ENCODE peak calls at places on chromosomes 11 and 22, in eight cellular contexts. X, I, D, V, E, K, S and U are unnamed samples.

GRCh38 chr11:42093541-42093940 is 634.1 kb upstream of the LRRC4C start:
- DNase-seq in X (no peak), I (no peak), D (no peak), V (no peak), E (no peak), K (no peak), S (no peak), U (no peak)

GRCh38 chr11:44969853-44970252 is 19.2 kb upstream of the TP53I11 start:
- DNase-seq in X (no peak), I (no peak), D (no peak), V (no peak), E (no peak), K (no peak), S (no peak), U (no peak)

GRCh38 chr22:30453731-30454510 is 17.9 kb downstream of the SEC14L3 start:
- DNase-seq in X (peak), I (no peak), D (no peak), V (no peak), E (no peak), K (no peak), S (peak), U (peak)

GRCh38 chr22:47382164-47382890 is 619.9 kb downstream of the TBC1D22A start:
- DNase-seq in X (no peak), I (no peak), D (no peak), V (peak), E (no peak), K (no peak), S (no peak), U (no peak)

GRCh38 chr22:27129266-27129665 is 471.9 kb downstream of the MIAT start:
- DNase-seq in X (no peak), I (no peak), D (no peak), V (no peak), E (no peak), K (peak), S (no peak), U (peak)

GRCh38 chr22:20810645-20811044 is 36.7 kb downstream of the SERPIND1 start:
- DNase-seq in X (no peak), I (no peak), D (no peak), V (no peak), E (no peak), K (no peak), S (no peak), U (no peak)

GRCh38 chr11:14341968-14342367 is 17.0 kb downstream of the RRAS2 start:
- DNase-seq in X (no peak), I (no peak), D (no peak), V (no peak), E (no peak), K (no peak), S (no peak), U (no peak)

GRCh38 chr22:30423296-30423958 is 2.1 kb upstream of the MTFP1 start:
- DNase-seq in X (peak), I (no peak), D (peak), V (no peak), E (no peak), K (no peak), S (no peak), U (no peak)

GRCh38 chr22:20130739-20131592 is 638 bp upstream of the ZDHHC8 start:
- DNase-seq in X (peak), I (peak), D (peak), V (peak), E (peak), K (peak), S (peak), U (peak)

GRCh38 chr11:87030458-87031054 is 7.2 kb upstream of the TMEM135 start:
- DNase-seq in X (no peak), I (no peak), D (no peak), V (no peak), E (no peak), K (no peak), S (no peak), U (no peak)

GRCh38 chr22:47352920-47353700 is 590.7 kb downstream of the TBC1D22A start:
- DNase-seq in X (no peak), I (no peak), D (peak), V (no peak), E (peak), K (no peak), S (no peak), U (no peak)

GRCh38 chr11:12270215-12270797 is 107.1 kb upstream of the PARVA start:
- DNase-seq in X (no peak), I (no peak), D (no peak), V (no peak), E (no peak), K (no peak), S (no peak), U (no peak)

GRCh38 chr22:41245917-41246499 is 5.3 kb upstream of the CHADL start:
- DNase-seq in X (peak), I (no peak), D (no peak), V (no peak), E (no peak), K (no peak), S (no peak), U (no peak)

GRCh38 chr11:5258543-5259262 is 4.1 kb upstream of the HBG2 start:
- DNase-seq in X (no peak), I (no peak), D (no peak), V (no peak), E (no peak), K (no peak), S (no peak), U (peak)

GRCh38 chr22:30610299-30610698 is 3.3 kb downstream of the TCN2 start:
- DNase-seq in X (no peak), I (no peak), D (peak), V (no peak), E (no peak), K (no peak), S (no peak), U (no peak)

GRCh38 chr11:93500759-93501158 is 42.4 kb downstream of the SMCO4 start:
- DNase-seq in X (peak), I (no peak), D (no peak), V (no peak), E (no peak), K (no peak), S (no peak), U (no peak)

GRCh38 chr11:76604652-76605241 is 65.8 kb downstream of the LRRC32 start:
- DNase-seq in X (no peak), I (no peak), D (peak), V (peak), E (peak), K (peak), S (peak), U (peak)

GRCh38 chr11:73393479-73394415 is 17.5 kb downstream of the RELT start:
- DNase-seq in X (peak), I (peak), D (peak), V (peak), E (peak), K (peak), S (peak), U (peak)

GRCh38 chr11:36012410-36012809 is 68.5 kb downstream of the LDLRAD3 start:
- DNase-seq in X (no peak), I (no peak), D (no peak), V (no peak), E (no peak), K (peak), S (no peak), U (peak)

GRCh38 chr11:62842171-62842717 is 2.9 kb upstream of the WDR74 start:
- DNase-seq in X (peak), I (no peak), D (peak), V (peak), E (peak), K (peak), S (no peak), U (no peak)

GRCh38 chr22:49638788-49639187 is 188.9 kb downstream of the BRD1 start:
- DNase-seq in X (no peak), I (no peak), D (no peak), V (no peak), E (no peak), K (peak), S (no peak), U (peak)

GRCh38 chr11:2721163-2721935 is 21.6 kb upstream of the KCNQ1OT1 start:
- DNase-seq in X (no peak), I (peak), D (no peak), V (no peak), E (no peak), K (no peak), S (no peak), U (no peak)

GRCh38 chr11:61922539-61922938 is 5.2 kb upstream of the RAB3IL1 start:
- DNase-seq in X (peak), I (no peak), D (peak), V (peak), E (peak), K (peak), S (peak), U (no peak)

GRCh38 chr11:19258651-19259230 is 18.0 kb upstream of the E2F8 start:
- DNase-seq in X (no peak), I (no peak), D (no peak), V (no peak), E (no peak), K (no peak), S (no peak), U (no peak)

GRCh38 chr11:34595391-34595790 is 25.5 kb upstream of the EHF start:
- DNase-seq in X (no peak), I (no peak), D (no peak), V (no peak), E (peak), K (no peak), S (no peak), U (no peak)

GRCh38 chr11:65047581-65048422 is 6.8 kb downstream of the SAC3D1 start:
- DNase-seq in X (no peak), I (no peak), D (no peak), V (peak), E (no peak), K (peak), S (no peak), U (no peak)

GRCh38 chr22:39661842-39662676 is 91.5 kb downstream of the CACNA1I start:
- DNase-seq in X (no peak), I (no peak), D (peak), V (no peak), E (peak), K (no peak), S (no peak), U (no peak)

GRCh38 chr11:27313157-27313821 is 49.7 kb downstream of the CCDC34 start:
- DNase-seq in X (no peak), I (no peak), D (no peak), V (no peak), E (no peak), K (no peak), S (peak), U (no peak)

GRCh38 chr11:129249351-129249750 is 57.2 kb upstream of the ARHGAP32 start:
- DNase-seq in X (no peak), I (no peak), D (no peak), V (no peak), E (no peak), K (peak), S (no peak), U (peak)

GRCh38 chr11:11998091-11998781 is 10.2 kb downstream of the DKK3 start:
- DNase-seq in X (no peak), I (no peak), D (no peak), V (no peak), E (no peak), K (peak), S (no peak), U (peak)

GRCh38 chr22:17902960-17903359 is 121.4 kb downstream of the MICAL3 start:
- DNase-seq in X (no peak), I (no peak), D (no peak), V (no peak), E (no peak), K (no peak), S (no peak), U (no peak)

GRCh38 chr11:77127969-77128691 is at the start of gene MYO7A:
- DNase-seq in X (peak), I (peak), D (no peak), V (peak), E (peak), K (no peak), S (peak), U (no peak)

GRCh38 chr11:102608699-102609098 is 16.4 kb downstream of the MMP20 start:
- DNase-seq in X (no peak), I (no peak), D (no peak), V (no peak), E (no peak), K (peak), S (no peak), U (peak)

GRCh38 chr11:28932940-28933339 is 824.8 kb downstream of the METTL15 start:
- DNase-seq in X (no peak), I (no peak), D (no peak), V (no peak), E (no peak), K (no peak), S (no peak), U (no peak)

GRCh38 chr11:62705880-62706831 is 1.1 kb downstream of the BSCL2 start:
- DNase-seq in X (peak), I (peak), D (peak), V (peak), E (peak), K (peak), S (peak), U (peak)

GRCh38 chr11:85869776-85870175 is 14.6 kb downstream of the CCDC83 start:
- DNase-seq in X (no peak), I (no peak), D (no peak), V (no peak), E (no peak), K (no peak), S (no peak), U (no peak)

GRCh38 chr22:31098633-31099110 is 8.7 kb downstream of the SELENOM start:
- DNase-seq in X (no peak), I (no peak), D (no peak), V (no peak), E (peak), K (no peak), S (peak), U (no peak)

DNA sequence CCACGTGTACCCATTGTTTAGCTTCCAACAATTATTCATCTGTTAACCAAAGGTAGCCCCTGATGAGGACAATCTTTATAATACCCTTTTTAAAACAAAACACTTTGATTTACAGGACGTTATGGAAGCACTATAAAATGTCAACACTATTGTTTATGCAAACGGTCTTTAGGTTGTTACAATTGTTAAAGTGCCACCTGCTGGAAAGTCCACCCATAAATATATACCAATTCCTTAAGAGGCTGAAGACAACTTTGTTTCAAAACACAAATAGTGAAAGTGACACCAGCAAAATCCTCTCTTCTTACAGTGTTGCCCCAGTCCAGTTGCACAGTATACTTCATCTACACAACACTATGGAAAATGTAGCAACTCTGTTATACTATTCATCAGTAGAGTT is 68.9 kb upstream of the SLN start:
- DNase-seq in X (no peak), I (no peak), D (no peak), V (no peak), E (no peak), K (no peak), S (no peak), U (peak)
- TF ChIP-seq CTCF in X (peak), I (no peak), D (no peak), V (no peak), E (no peak), K (no peak), S (no peak), U (no peak)

GRCh38 chr11:22634897-22635629 is 9.4 kb upstream of the FANCF start:
- DNase-seq in X (peak), I (no peak), D (no peak), V (no peak), E (no peak), K (peak), S (no peak), U (peak)

GRCh38 chr11:22635689-22636088 is 10.1 kb upstream of the FANCF start:
- DNase-seq in X (no peak), I (no peak), D (no peak), V (no peak), E (no peak), K (no peak), S (no peak), U (no peak)

DNA sequence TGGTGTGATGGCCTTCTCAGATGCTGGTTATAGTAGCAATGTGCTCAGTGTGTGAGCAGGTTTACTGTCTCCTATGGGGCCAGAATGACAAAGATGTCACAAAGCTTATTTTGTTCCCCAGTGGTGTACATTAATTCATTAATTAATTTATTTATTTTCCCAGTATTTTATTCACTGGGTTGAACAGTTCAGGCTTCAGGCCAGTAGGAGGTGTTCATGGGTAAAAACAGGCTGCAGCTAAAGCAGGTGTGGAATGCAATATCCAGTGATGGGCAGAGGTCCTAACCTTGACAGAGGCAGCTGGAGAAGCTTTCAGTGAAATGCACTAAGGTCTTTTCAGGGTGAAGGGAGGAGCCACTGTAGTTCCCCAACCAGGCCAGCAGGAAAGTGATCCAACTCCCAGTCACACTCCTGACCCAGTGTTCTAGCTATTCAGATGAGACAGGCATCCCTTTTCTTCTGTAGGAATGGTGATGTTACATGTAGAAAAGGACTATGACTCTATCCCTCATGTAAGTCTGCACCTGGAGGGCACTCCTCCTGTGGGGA is 7.8 kb upstream of the FANCF start:
- DNase-seq in X (no peak), I (no peak), D (no peak), V (no peak), E (no peak), K (no peak), S (no peak), U (no peak)
- TF ChIP-seq CTCF in X (no peak), I (peak), D (no peak), V (no peak), E (no peak), K (no peak), S (no peak), U (no peak)

DNA sequence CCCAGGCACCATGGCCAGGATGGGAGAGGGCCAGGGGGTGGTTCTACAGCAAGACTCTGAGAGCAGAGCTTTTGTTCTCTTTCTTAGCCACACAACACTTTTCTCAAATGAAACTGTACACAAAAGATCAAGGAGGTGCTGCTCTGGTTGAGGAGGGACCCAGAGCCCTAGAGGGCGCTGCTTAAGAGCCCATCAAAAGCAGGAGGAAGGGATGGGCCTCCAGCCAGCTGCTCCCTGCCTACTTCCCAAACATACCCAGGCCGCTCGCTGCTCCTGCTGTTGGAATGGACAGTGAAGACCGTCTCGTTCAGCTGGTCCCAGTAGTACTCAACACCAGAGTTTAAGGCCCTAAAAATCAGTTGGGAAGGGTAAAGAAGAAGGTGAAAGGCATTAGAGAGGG is 18.4 kb upstream of the CHRM4 start:
- DNase-seq in X (no peak), I (no peak), D (no peak), V (no peak), E (no peak), K (no peak), S (no peak), U (no peak)
- TF ChIP-seq CTCF in X (peak), I (no peak), D (no peak), V (no peak), E (no peak), K (no peak), S (peak), U (no peak)

GRCh38 chr11:117239295-117239694 is 6.8 kb downstream of the RNF214 start:
- DNase-seq in X (no peak), I (no peak), D (no peak), V (no peak), E (no peak), K (peak), S (no peak), U (peak)
- TF ChIP-seq CTCF in X (peak), I (no peak), D (no peak), V (no peak), E (no peak), K (peak), S (peak), U (no peak)

GRCh38 chr11:66346476-66347424 is 679 bp downstream of the B4GAT1 start:
- DNase-seq in X (no peak), I (no peak), D (no peak), V (no peak), E (peak), K (no peak), S (peak), U (no peak)

GRCh38 chr11:66347425-66348276 is at the start of gene B4GAT1:
- DNase-seq in X (peak), I (peak), D (peak), V (peak), E (peak), K (peak), S (peak), U (peak)

GRCh38 chr11:66343176-66343575 is 1.7 kb downstream of the BRMS1 start:
- DNase-seq in X (no peak), I (no peak), D (no peak), V (no peak), E (no peak), K (no peak), S (no peak), U (no peak)

GRCh38 chr11:66345316-66345649 is 379 bp upstream of the BRMS1 start:
- DNase-seq in X (no peak), I (no peak), D (no peak), V (no peak), E (no peak), K (no peak), S (no peak), U (no peak)

GRCh38 chr11:66344550-66345315 is at the start of gene BRMS1:
- DNase-seq in X (peak), I (peak), D (peak), V (peak), E (peak), K (peak), S (peak), U (peak)
- TF ChIP-seq CTCF in X (no peak), I (peak), D (no peak), V (peak), E (no peak), K (no peak), S (no peak), U (no peak)

GRCh38 chr22:28741758-28742561 is at the start of the genes CHEK2 and HSCB:
- DNase-seq in X (peak), I (peak), D (peak), V (peak), E (peak), K (peak), S (peak), U (peak)
- TF ChIP-seq CTCF in X (peak), I (no peak), D (no peak), V (peak), E (no peak), K (no peak), S (no peak), U (no peak)

GRCh38 chr11:17490938-17491337 is 14.3 kb upstream of the ABCC8 start:
- DNase-seq in X (no peak), I (no peak), D (no peak), V (no peak), E (no peak), K (no peak), S (no peak), U (no peak)

GRCh38 chr11:17486666-17487065 is 10.0 kb upstream of the ABCC8 start:
- DNase-seq in X (no peak), I (no peak), D (no peak), V (no peak), E (no peak), K (no peak), S (no peak), U (no peak)

GRCh38 chr11:17489729-17490128 is 13.1 kb upstream of the ABCC8 start:
- DNase-seq in X (no peak), I (no peak), D (no peak), V (no peak), E (no peak), K (no peak), S (no peak), U (no peak)

GRCh38 chr11:17490232-17490631 is 13.6 kb upstream of the ABCC8 start:
- DNase-seq in X (no peak), I (no peak), D (no peak), V (no peak), E (no peak), K (no peak), S (no peak), U (no peak)

DNA sequence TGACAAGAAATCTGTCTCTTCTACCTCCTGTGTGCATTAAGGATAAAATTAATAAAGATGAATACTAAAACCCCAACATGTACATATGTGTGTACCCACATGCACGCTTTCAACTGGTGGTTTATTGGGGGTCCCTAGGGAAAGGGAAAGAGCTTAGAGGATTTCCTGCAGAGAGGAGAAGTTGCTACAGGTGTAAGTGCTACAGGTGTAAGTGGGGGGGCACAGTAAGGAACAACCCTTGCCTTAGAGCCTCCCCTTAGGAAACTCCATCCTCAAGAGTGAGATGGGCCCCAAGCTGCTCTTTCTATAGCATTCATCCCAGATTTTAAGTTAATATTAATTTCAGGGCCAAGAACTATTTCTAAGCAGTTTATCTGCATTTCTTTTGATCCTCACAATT is 11.9 kb upstream of the ABCC8 start:
- DNase-seq in X (no peak), I (no peak), D (no peak), V (no peak), E (no peak), K (no peak), S (no peak), U (no peak)
- TF ChIP-seq CTCF in X (no peak), I (no peak), D (no peak), V (no peak), E (no peak), K (no peak), S (no peak), U (no peak)

GRCh38 chr11:67354314-67355022 is 1.1 kb upstream of the POLD4 start:
- DNase-seq in X (peak), I (no peak), D (peak), V (peak), E (peak), K (peak), S (no peak), U (peak)
- TF ChIP-seq CTCF in X (no peak), I (no peak), D (no peak), V (no peak), E (no peak), K (no peak), S (peak), U (no peak)